ENCODE peak calls at places on chromosomes 2 and 18, in nine cellular contexts. Z is adrenal gland, R is right lobe of liver, K is heart left ventricle, P is NB4, W is sigmoid colon, H is tibial nerve, C is spleen, J is lower leg skin. M is an unnamed sample.

GRCh38 chr2:159456500-159457426 is 159.6 kb downstream of the BAZ2B start:
- DNase-seq in Z (no peak), R (no peak), K (no peak), P (no peak), W (no peak), H (no peak), C (no peak), J (no peak), M (no peak)

GRCh38 chr2:20624884-20625485 is 25.9 kb downstream of the HS1BP3 start:
- DNase-seq in Z (peak), R (peak), K (peak), P (no peak), W (peak), H (no peak), C (peak), J (no peak), M (no peak)

GRCh38 chr2:150698016-150698661 is 210.7 kb upstream of the RND3 start:
- DNase-seq in Z (no peak), R (no peak), K (no peak), P (no peak), W (no peak), H (peak), C (no peak), J (no peak), M (no peak)

GRCh38 chr2:164896226-164896625 is 54.6 kb upstream of the COBLL1 start:
- DNase-seq in Z (no peak), R (no peak), K (no peak), P (no peak), W (no peak), H (no peak), C (no peak), J (no peak), M (no peak)

GRCh38 chr2:160075171-160075570 is 12.8 kb upstream of the PLA2R1 start:
- DNase-seq in Z (no peak), R (no peak), K (peak), P (no peak), W (no peak), H (peak), C (no peak), J (peak), M (peak)

GRCh38 chr2:56130463-56131070 is 53.2 kb upstream of the CCDC85A start:
- DNase-seq in Z (peak), R (no peak), K (no peak), P (peak), W (no peak), H (peak), C (no peak), J (no peak), M (no peak)

GRCh38 chr2:41668529-41668928 is 379.3 kb upstream of the PKDCC start:
- DNase-seq in Z (no peak), R (no peak), K (no peak), P (no peak), W (no peak), H (no peak), C (no peak), J (no peak), M (no peak)

GRCh38 chr18:27845897-27846296 is 331.0 kb downstream of the CDH2 start:
- DNase-seq in Z (no peak), R (no peak), K (no peak), P (no peak), W (no peak), H (no peak), C (no peak), J (no peak), M (no peak)

GRCh38 chr18:14974576-14974975 is 226.6 kb downstream of the ANKRD30B start:
- DNase-seq in Z (no peak), R (no peak), K (no peak), P (no peak), W (no peak), H (no peak), C (no peak), J (peak), M (no peak)

GRCh38 chr18:75064513-75064905 is 144.4 kb downstream of the PTGR3 start:
- DNase-seq in Z (no peak), R (no peak), K (no peak), P (no peak), W (no peak), H (no peak), C (no peak), J (no peak), M (no peak)

GRCh38 chr2:69122271-69122670 is 109.3 kb downstream of the ANTXR1 start:
- DNase-seq in Z (no peak), R (no peak), K (no peak), P (no peak), W (no peak), H (no peak), C (no peak), J (no peak), M (no peak)

GRCh38 chr2:10658041-10658913 is 31.5 kb downstream of the NOL10 start:
- DNase-seq in Z (no peak), R (no peak), K (no peak), P (no peak), W (no peak), H (no peak), C (no peak), J (no peak), M (no peak)

GRCh38 chr2:48343571-48344440 is 186.1 kb upstream of the STON1 start:
- DNase-seq in Z (no peak), R (no peak), K (no peak), P (no peak), W (no peak), H (no peak), C (no peak), J (no peak), M (no peak)

DNA sequence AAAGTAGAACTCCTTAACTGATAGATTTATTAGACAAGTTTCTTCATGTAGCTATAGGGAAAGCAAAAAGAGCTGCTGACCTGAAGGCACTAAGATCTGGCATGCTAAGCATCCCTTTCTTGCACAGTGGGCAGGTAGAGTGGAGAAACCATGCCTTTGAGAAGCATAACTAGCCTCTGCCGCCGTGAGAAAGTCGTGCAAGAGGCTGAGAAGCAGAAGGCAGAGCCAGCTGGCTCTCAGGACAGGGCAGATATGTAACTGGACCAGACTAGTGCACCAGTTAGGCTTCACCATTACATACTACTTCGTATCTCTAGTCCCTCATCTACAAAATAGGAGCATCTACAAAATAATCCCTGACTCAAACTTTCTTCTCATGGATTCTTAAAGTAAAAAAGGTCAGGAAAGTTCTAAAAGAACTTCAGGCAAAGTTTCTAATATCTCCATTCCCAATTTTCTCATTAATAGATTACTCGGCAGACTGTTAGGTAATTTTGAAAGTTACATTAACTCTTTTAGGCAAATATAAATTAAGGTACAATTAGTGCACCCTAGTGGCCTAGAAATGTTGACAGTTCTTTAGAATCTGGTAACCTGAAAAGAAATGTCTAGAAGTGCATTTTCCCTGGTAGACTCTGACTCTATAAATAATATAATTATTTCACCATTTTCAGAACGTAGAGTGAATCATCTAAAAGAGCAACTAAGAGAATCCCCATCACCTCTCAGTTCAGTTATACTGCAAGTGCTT is 10.3 kb downstream of the ERBB4 start:
- DNase-seq in Z (no peak), R (no peak), K (peak), P (no peak), W (no peak), H (no peak), C (no peak), J (no peak), M (no peak)
- H3K4me3 ChIP-seq in Z (no peak), R (no peak), K (no peak), P (no peak), W (no peak), H (no peak), C (no peak), J (no peak), M (no peak)

DNA sequence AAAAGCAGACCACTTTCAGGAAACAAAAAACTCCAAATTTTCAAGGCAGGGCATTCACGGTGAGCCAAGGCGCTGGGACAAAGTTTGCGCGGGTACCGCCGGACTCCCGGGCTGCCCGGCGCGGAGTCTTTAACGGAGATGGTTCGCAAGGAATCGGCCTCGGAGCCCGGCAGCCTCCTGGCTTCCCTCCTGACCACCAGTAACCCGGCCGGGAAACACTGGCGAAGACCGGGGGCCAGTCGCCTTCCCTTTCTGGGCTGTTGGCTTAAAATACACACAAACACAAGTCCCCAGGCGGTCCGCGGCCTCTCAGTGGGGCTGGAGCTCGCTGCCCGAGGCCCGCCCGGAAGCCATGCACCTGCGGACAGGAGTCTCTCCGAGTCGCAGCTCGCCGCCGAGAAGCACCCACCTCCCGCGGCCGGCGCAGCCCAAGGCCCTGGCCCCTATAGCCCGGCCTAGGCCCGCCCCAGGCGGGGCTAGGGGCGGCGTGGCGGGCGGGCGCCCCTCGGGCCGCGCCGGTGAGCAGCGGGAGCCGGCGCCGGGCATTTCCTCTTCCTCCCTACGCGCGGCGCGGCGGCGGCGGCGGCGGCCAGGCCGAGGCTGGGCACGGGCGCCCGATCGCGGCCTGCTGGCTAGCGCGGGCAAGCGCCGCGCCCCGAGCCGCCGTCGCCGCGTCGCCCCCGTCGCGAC is 550 bp upstream of the KCMF1 start:
- DNase-seq in Z (peak), R (peak), K (peak), P (peak), W (peak), H (peak), C (peak), J (peak), M (peak)
- TF ChIP-seq POLR2A in Z (peak), R (no peak), K (no peak), P (no peak), W (no peak), H (peak), C (no peak), J (no peak), M (peak)

DNA sequence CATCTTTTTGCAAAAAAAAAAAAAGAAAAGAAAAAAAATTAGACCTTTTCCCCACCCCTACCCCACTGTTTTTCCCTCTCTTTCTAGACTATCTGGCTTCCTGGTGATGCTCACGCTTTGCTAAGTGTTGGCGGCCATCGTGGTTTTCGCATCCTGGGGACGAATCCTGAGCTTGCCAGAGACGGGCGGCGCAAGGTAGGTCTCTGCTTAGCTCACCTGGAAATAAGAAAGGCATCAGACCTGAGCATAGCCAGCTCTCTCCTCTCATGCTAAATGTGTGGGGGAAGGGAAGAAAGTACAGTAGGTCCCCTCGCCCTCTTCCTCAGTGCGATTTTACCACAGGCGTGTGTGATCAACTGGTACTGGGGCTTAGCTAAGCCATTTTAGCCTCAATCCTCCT is 90.5 kb downstream of the KLHL29 start:
- DNase-seq in Z (no peak), R (no peak), K (no peak), P (no peak), W (peak), H (no peak), C (no peak), J (no peak), M (no peak)
- H3K4me3 ChIP-seq in Z (no peak), R (no peak), K (no peak), P (no peak), W (no peak), H (no peak), C (no peak), J (no peak), M (no peak)

DNA sequence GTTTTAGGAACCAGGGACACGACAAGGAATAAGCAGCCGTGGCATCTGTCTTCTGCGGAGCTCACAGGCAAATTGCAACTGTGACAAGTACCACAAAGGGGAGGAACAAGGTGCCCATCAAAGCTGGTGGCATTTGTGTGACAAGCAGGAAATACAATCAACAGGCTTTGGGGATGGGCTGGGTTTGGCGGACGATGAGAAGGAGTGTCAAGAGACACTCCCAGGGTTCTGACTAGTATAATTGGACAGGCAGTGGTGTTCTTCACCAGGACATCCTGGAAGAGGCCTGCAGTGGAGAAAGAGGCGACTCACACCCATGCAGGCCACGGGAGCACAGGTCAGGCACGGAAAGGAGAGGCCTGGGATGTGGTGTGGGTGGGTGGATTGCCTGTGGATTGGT is 14.2 kb upstream of the SPATA3 start:
- DNase-seq in Z (no peak), R (no peak), K (no peak), P (no peak), W (peak), H (no peak), C (no peak), J (no peak), M (no peak)
- TF ChIP-seq POLR2A in Z (no peak), R (no peak), K (no peak), P (no peak), W (no peak), H (no peak), C (no peak), J (no peak), M (no peak)

GRCh38 chr18:7169601-7170000 is 52.0 kb upstream of the LAMA1 start:
- DNase-seq in Z (no peak), R (no peak), K (no peak), P (no peak), W (no peak), H (no peak), C (peak), J (no peak), M (no peak)

GRCh38 chr18:7170292-7170691 is 52.7 kb upstream of the LAMA1 start:
- DNase-seq in Z (no peak), R (no peak), K (no peak), P (no peak), W (no peak), H (no peak), C (peak), J (no peak), M (no peak)

GRCh38 chr18:7168408-7168807 is 50.8 kb upstream of the LAMA1 start:
- DNase-seq in Z (no peak), R (no peak), K (no peak), P (no peak), W (no peak), H (no peak), C (no peak), J (no peak), M (no peak)

GRCh38 chr18:7165846-7166393 is 48.3 kb upstream of the LAMA1 start:
- DNase-seq in Z (no peak), R (no peak), K (no peak), P (no peak), W (no peak), H (no peak), C (peak), J (no peak), M (no peak)

GRCh38 chr18:7164610-7165009 is 47.0 kb upstream of the LAMA1 start:
- DNase-seq in Z (no peak), R (no peak), K (no peak), P (peak), W (no peak), H (no peak), C (no peak), J (no peak), M (no peak)
- H3K4me3 ChIP-seq in Z (no peak), R (no peak), K (no peak), P (no peak), W (no peak), H (no peak), C (no peak), J (no peak), M (no peak)

GRCh38 chr2:98726172-98726725 is 4.7 kb downstream of the MGAT4A start:
- DNase-seq in Z (no peak), R (no peak), K (no peak), P (no peak), W (no peak), H (no peak), C (no peak), J (no peak), M (no peak)

GRCh38 chr2:98716786-98717185 is 14.1 kb downstream of the MGAT4A start:
- DNase-seq in Z (no peak), R (no peak), K (no peak), P (no peak), W (no peak), H (no peak), C (no peak), J (no peak), M (no peak)

GRCh38 chr2:98717625-98718024 is 13.3 kb downstream of the MGAT4A start:
- DNase-seq in Z (no peak), R (no peak), K (no peak), P (no peak), W (no peak), H (no peak), C (no peak), J (no peak), M (no peak)

GRCh38 chr2:98715812-98716451 is 15.0 kb downstream of the MGAT4A start:
- DNase-seq in Z (no peak), R (no peak), K (no peak), P (no peak), W (no peak), H (no peak), C (no peak), J (no peak), M (no peak)

GRCh38 chr2:98720286-98720685 is 10.6 kb downstream of the MGAT4A start:
- DNase-seq in Z (no peak), R (no peak), K (no peak), P (no peak), W (no peak), H (no peak), C (no peak), J (no peak), M (no peak)
- TF ChIP-seq POLR2A in Z (no peak), R (no peak), K (no peak), P (no peak), W (no peak), H (no peak), C (no peak), J (no peak), M (no peak)

DNA sequence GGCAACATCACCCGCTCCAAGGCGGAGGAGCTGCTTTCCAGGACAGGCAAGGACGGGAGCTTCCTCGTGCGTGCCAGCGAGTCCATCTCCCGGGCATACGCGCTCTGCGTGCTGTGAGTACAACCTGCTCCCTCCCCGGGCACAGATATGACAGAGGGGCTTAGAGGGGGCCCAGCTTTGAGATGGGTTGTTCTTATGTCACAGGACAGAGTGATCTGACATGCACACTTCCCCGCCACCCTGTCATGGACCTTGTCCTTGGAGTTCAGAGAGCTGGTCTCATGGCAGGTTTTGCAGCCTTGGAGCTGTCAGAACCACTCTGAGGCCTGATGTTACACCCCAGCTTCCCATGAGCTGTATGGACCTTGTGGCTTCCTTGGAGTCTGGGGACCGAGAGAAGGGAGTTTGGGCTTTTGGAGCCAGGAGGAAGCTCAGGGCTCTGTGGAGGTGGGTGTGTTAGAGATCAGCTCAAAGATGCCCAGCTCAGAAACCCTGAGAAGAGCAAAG is 411 bp downstream of the INPP5D start:
- DNase-seq in Z (no peak), R (no peak), K (no peak), P (no peak), W (no peak), H (no peak), C (no peak), J (no peak), M (no peak)
- H3K4me3 ChIP-seq in Z (no peak), R (peak), K (peak), P (peak), W (peak), H (peak), C (peak), J (peak), M (peak)